ENCODE peak calls at places on chromosome 5, in nine cellular contexts. L is mammary epithelial cell, U is right lobe of liver, X is mesothelial cell of epicardium, O is lower lobe of right lung, V is nephron progenitor cell, J is GM23338, C is H1, I is pancreas. F is an unnamed sample.

GRCh38 chr5:144284036-144284435 is 113.4 kb downstream of the KCTD16 start:
- DNase-seq in X (no peak), C (no peak), V (no peak), O (no peak), U (no peak), I (no peak), J (no peak), L (no peak), F (no peak)

GRCh38 chr5:145324101-145324500 is 511.0 kb downstream of the PRELID2 start:
- DNase-seq in L (no peak), U (no peak), J (no peak), X (no peak), V (no peak), I (no peak), C (no peak), O (no peak), F (no peak)

GRCh38 chr5:132821791-132822190 is 8.7 kb downstream of the SHROOM1 start:
- DNase-seq in C (no peak), J (no peak), I (no peak), X (no peak), U (no peak), L (no peak), V (no peak), O (no peak), F (no peak)

GRCh38 chr5:147349241-147349640 is 114.4 kb downstream of the STK32A start:
- DNase-seq in O (no peak), L (no peak), J (no peak), I (no peak), V (no peak), U (no peak), X (no peak), C (no peak), F (no peak)

GRCh38 chr5:68405026-68405684 is 189.6 kb downstream of the PIK3R1 start:
- DNase-seq in V (no peak), J (no peak), C (no peak), L (peak), U (no peak), O (no peak), I (no peak), X (no peak), F (peak)

GRCh38 chr5:118963169-118963568 is 25.2 kb downstream of the DTWD2 start:
- DNase-seq in I (no peak), U (no peak), X (no peak), O (no peak), C (no peak), V (no peak), L (no peak), J (no peak), F (no peak)

GRCh38 chr5:99169309-99169708 is 240.5 kb upstream of the CHD1 start:
- DNase-seq in V (no peak), L (no peak), C (no peak), X (no peak), J (peak), O (no peak), U (no peak), I (no peak), F (peak)

GRCh38 chr5:147791181-147791580 is 8.7 kb upstream of the JAKMIP2 start:
- DNase-seq in V (no peak), L (no peak), J (no peak), U (no peak), X (no peak), O (no peak), C (no peak), I (no peak), F (no peak)

GRCh38 chr5:75040973-75041372 is 11.4 kb downstream of the GCNT4 start:
- DNase-seq in I (no peak), V (no peak), O (no peak), L (peak), U (no peak), X (no peak), C (no peak), J (no peak), F (no peak)

GRCh38 chr5:151692312-151692711 is 5.6 kb upstream of the SPARC start:
- DNase-seq in U (no peak), L (no peak), C (no peak), J (no peak), V (no peak), O (no peak), I (no peak), X (no peak), F (no peak)

DNA sequence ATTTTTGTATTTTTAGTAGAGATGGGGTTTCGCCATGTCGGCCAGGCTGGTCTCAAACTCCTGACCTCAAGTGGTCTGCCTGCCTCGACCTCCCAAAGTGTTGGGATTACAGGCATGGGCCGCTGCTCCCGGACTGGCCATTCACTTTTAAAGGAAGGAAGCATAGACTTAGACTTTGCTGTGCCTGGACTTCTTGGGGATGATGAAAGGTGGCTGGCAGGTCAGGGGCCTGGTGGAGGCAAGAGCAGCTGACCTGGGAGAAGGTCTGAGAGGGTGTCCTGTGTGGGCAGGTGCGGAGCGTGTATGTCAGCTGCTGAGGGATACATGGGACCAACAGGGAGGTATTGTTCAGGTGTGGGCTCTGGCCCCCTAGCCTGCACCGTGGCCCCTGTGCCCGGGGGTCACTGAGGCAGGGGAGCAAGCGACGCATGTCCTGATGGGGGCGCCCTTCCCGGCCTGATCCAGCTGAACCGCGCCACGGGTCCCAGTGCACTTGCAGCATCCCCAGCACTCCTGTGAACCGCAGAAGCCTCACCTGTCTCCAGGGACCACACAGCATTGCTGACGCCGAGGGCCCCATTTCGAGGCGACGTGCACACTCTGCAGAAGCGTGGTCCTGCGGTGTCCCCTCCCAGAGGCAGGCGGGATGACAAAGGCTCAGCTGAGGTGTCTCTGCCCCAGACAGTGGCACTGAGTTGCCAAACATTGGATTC is 23.1 kb downstream of the NDUFS6 start:
- DNase-seq in V (no peak), C (no peak), U (no peak), I (peak), X (no peak), L (no peak), O (no peak), J (no peak), F (no peak)
- TF ChIP-seq CTCF in V (no peak), C (peak), U (no peak), I (no peak), X (no peak), L (no peak), O (no peak), J (peak), F (peak)

GRCh38 chr5:10229306-10230048 is 20.2 kb downstream of the ATPSCKMT start:
- DNase-seq in J (peak), V (no peak), C (no peak), L (peak), U (no peak), I (no peak), X (no peak), O (no peak), F (no peak)
- TF ChIP-seq CTCF in J (peak), V (no peak), C (peak), L (no peak), U (peak), I (no peak), X (no peak), O (no peak), F (peak)

DNA sequence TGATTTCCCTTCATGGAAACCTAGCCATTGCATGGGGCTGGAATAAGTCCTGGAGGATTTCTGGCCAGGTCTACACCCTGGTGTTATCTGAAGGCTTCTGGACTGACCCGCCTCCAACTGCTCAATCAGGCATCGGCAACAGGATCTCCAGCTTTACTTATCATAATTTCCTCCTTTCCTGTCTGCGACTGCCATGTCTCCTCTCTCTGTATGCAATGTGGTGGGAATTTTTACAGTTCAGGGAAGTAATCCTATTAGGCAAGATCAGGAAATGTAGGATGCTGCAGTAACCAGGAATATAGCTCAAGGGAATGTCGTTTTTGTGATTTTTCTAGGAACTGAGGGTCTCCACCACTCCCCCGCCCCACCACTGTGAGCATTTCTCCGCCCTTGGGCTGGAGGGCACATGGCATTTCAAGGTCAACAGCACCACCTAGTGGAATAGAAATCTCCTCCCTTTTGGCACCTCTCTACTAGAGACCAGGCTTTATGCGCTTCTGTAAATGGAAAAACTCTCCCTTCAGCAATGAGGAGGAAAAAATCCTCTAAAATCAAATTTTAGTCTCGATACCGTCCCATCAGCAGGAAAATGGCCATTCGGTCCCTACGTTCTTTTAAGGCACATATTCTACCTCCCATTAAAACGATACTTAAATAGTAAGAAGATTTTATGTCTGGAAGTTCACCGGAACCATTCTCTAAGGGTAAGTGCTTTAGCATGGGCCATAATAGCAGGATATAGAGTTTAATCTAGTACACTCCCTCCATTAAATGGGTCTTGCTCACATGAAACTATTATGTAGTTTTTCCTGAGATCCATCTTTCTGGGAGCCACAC is 93.0 kb downstream of the YTHDC2 start:
- DNase-seq in I (no peak), O (no peak), U (peak), V (peak), L (peak), J (peak), X (no peak), C (peak), F (peak)
- TF ChIP-seq CTCF in I (peak), O (peak), U (peak), V (peak), L (peak), J (peak), X (peak), C (peak), F (peak)

GRCh38 chr5:173395257-173395932 is 67.2 kb upstream of the STC2 start:
- DNase-seq in X (no peak), J (peak), U (no peak), V (no peak), L (peak), C (no peak), O (no peak), I (no peak), F (no peak)
- TF ChIP-seq CTCF in X (no peak), J (peak), U (no peak), V (no peak), L (peak), C (peak), O (no peak), I (no peak), F (no peak)

DNA sequence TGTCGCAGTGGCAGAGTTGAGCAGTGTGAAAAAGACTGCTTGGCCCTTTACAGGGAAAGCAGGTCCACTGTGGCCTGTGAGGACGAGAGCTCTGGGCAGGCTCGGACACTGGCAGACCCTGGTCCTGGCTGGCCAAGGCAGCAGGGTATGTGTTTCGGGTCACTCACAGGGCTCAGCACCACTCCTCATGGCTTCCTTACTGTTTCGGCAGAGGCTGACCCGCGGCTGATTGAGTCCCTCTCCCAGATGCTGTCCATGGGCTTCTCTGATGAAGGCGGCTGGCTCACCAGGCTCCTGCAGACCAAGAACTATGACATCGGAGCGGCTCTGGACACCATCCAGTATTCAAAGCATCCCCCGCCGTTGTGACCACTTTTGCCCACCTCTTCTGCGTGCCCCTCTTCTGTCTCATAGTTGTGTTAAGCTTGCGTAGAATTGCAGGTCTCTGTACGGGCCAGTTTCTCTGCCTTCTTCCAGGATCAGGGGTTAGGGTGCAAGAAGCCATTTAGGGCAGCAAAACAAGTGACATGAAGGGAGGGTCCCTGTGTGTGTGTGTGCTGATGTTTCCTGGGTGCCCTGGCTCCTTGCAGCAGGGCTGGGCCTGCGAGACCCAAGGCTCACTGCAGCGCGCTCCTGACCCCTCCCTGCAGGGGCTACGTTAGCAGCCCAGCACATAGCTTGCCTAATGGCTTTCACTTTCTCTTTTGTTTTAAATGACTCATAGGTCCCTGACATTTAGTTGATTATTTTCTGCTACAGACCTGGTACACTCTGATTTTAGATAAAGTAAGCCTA is 15.7 kb downstream of the SQSTM1 start:
- DNase-seq in V (no peak), O (no peak), I (peak), U (no peak), X (no peak), J (peak), L (no peak), C (no peak), F (peak)
- TF ChIP-seq CTCF in V (no peak), O (no peak), I (no peak), U (no peak), X (no peak), J (peak), L (no peak), C (no peak), F (no peak)

GRCh38 chr5:29218138-29218537 is 1975.3 kb upstream of the CDH6 start:
- DNase-seq in U (no peak), V (no peak), L (no peak), I (no peak), J (peak), O (no peak), C (no peak), X (no peak), F (peak)
- TF ChIP-seq CTCF in U (peak), V (no peak), L (no peak), I (no peak), J (peak), O (no peak), C (peak), X (no peak), F (no peak)

F was measured in NB4.